ENCODE peak calls at places on chromosomes 4 and X, in six cellular contexts. H, O, L, V, P and Y are unnamed samples.

GRCh38 chr4:53622739-53623151 is 31.5 kb upstream of the LNX1 start:
- DNase-seq in H (peak; percentile 94), O (peak; percentile 62), L (no peak), V (no peak), P (no peak), Y (no peak)

GRCh38 chr4:138992676-138993075 is 22.9 kb upstream of the NOCT start:
- DNase-seq in H (no peak), O (no peak), L (no peak), V (no peak), P (no peak), Y (no peak)

GRCh38 chr4:139783761-139784484 is 118.3 kb downstream of the MGST2 start:
- DNase-seq in H (no peak), O (no peak), L (no peak), V (no peak), P (no peak), Y (no peak)

GRCh38 chrX:135328421-135329005 is 19.2 kb downstream of the ETDC start:
- DNase-seq in H (peak; percentile 50), O (no peak), L (no peak), V (no peak), P (no peak), Y (no peak)

GRCh38 chrX:107272431-107272921 is 66.1 kb downstream of the DNAAF6 start:
- DNase-seq in H (no peak), O (no peak), L (no peak), V (peak; percentile 1), P (no peak), Y (no peak)

GRCh38 chrX:50725310-50725709 is 88.7 kb downstream of the SHROOM4 start:
- DNase-seq in H (no peak), O (no peak), L (no peak), V (no peak), P (no peak), Y (no peak)

GRCh38 chr4:108762559-108763225 is at the start of gene ETNPPL:
- DNase-seq in H (peak; percentile 6), O (no peak), L (no peak), V (no peak), P (no peak), Y (peak; percentile 25)

GRCh38 chrX:10648608-10649007 is 28.2 kb upstream of the MID1 start:
- DNase-seq in H (peak; percentile 32), O (peak; percentile 18), L (no peak), V (no peak), P (no peak), Y (no peak)

GRCh38 chr4:154807042-154807630 is 26.1 kb downstream of the RBM46 start:
- DNase-seq in H (peak; percentile 74), O (peak; percentile 48), L (no peak), V (no peak), P (no peak), Y (no peak)

GRCh38 chr4:156390599-156391296 is 437.1 kb upstream of the CTSO start:
- DNase-seq in H (peak; percentile 35), O (no peak), L (no peak), V (no peak), P (no peak), Y (no peak)

GRCh38 chr4:117621673-117622072 is 412.6 kb upstream of the NDST3 start:
- DNase-seq in H (no peak), O (no peak), L (no peak), V (no peak), P (no peak), Y (no peak)

GRCh38 chrX:69306063-69306404 is 140.8 kb upstream of the PJA1 start:
- DNase-seq in H (no peak), O (no peak), L (no peak), V (no peak), P (no peak), Y (no peak)

GRCh38 chr4:3305610-3306371 is 13.0 kb downstream of the RGS12 start:
- DNase-seq in H (peak; percentile 17), O (no peak), L (no peak), V (no peak), P (no peak), Y (no peak)

GRCh38 chr4:154314248-154314647 is 177.4 kb downstream of the DCHS2 start:
- DNase-seq in H (peak; percentile 51), O (peak; percentile 15), L (no peak), V (no peak), P (no peak), Y (no peak)

GRCh38 chr4:97987019-97987648 is 156.1 kb downstream of the STPG2 start:
- DNase-seq in H (peak; percentile 57), O (peak; percentile 8), L (peak; percentile 13), V (no peak), P (no peak), Y (no peak)

GRCh38 chr4:52712172-52712990 is 38.8 kb downstream of the ERVMER34-1 start:
- DNase-seq in H (peak; percentile 95), O (peak; percentile 95), L (peak; percentile 96), V (peak; percentile 92), P (no peak), Y (peak; percentile 96)

GRCh38 chr4:52825311-52826090 is 36.6 kb upstream of the RASL11B start:
- DNase-seq in H (no peak), O (peak; percentile 35), L (no peak), V (no peak), P (no peak), Y (no peak)

GRCh38 chr4:8595237-8596087 is 2.9 kb downstream of the CPZ start:
- DNase-seq in H (peak; percentile 5), O (no peak), L (no peak), V (no peak), P (no peak), Y (no peak)

GRCh38 chr4:19224820-19225219 is 1026.9 kb upstream of the SLIT2 start:
- DNase-seq in H (peak; percentile 66), O (peak; percentile 34), L (peak; percentile 13), V (no peak), P (no peak), Y (peak; percentile 3)

GRCh38 chr4:108008721-108009120 is 19.0 kb downstream of the HADH start:
- DNase-seq in H (peak; percentile 82), O (peak; percentile 77), L (no peak), V (no peak), P (no peak), Y (no peak)

GRCh38 chr4:54281060-54281781 is 52.1 kb downstream of the PDGFRA start:
- DNase-seq in H (peak; percentile 93), O (peak; percentile 94), L (no peak), V (no peak), P (no peak), Y (no peak)

GRCh38 chrX:74104356-74105065 is 199.5 kb upstream of the ZCCHC13 start:
- DNase-seq in H (no peak), O (peak; percentile 10), L (no peak), V (no peak), P (no peak), Y (no peak)

GRCh38 chrX:129773649-129774458 is 5.9 kb upstream of the SASH3 start:
- DNase-seq in H (no peak), O (no peak), L (no peak), V (no peak), P (no peak), Y (no peak)

GRCh38 chr4:8647626-8648025 is 55.1 kb downstream of the CPZ start:
- DNase-seq in H (no peak), O (no peak), L (no peak), V (no peak), P (no peak), Y (no peak)

GRCh38 chr4:161919442-161920220 is 244.2 kb downstream of the FSTL5 start:
- DNase-seq in H (no peak), O (no peak), L (no peak), V (no peak), P (no peak), Y (no peak)

GRCh38 chr4:99633772-99634171 is 23.9 kb downstream of the C4orf54 start:
- DNase-seq in H (no peak), O (no peak), L (no peak), V (no peak), P (no peak), Y (no peak)

GRCh38 chr4:95556460-95556859 is 7.7 kb upstream of the UNC5C start:
- DNase-seq in H (peak; percentile 53), O (no peak), L (no peak), V (no peak), P (no peak), Y (no peak)

DNA sequence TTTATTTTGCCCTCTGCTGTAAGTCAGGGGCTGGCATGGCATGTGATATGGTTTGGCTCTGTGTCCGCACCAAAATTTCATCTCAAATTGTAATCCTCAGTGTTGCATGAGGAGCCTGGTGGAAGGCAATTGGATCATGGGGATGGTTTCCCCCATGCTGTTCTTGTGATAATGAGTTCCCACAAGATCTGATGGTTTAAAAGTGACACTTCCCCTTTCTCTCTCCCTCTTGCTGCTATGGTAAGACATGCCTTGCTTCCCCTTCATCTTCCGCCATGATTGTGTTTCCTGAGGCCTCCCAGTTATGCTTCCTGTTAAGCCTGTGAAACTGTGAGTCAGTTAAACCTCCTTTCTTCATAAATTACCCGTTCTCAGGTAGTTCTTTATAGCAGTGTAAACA is 72.0 kb upstream of the MSX1 start:
- DNase-seq in H (no peak), O (no peak), L (no peak), V (no peak), P (no peak), Y (no peak)
- TF ChIP-seq CTCF in H (no peak), O (no peak), L (no peak), V (no peak), P (no peak), Y (no peak)

DNA sequence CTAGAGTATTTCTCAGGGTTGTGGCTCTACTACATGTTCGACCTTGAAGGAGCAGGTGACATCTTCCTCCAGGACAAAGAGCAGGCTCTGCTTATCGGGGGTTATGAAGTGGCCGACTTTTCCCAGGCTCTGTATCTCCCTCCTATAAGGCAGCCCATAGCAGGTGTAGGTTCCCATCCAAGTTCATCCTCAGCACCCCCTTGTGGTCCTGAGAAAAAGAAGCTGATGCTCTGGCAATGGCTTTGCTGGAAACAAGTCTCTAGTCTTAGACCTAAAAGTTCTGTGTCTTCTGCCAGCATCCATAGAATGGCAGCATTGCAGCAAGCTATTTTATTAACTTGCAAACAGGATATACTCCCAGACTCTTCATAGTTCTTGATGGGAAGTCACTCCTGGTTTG is 836.6 kb upstream of the PRKX start:
- DNase-seq in H (no peak), O (no peak), L (no peak), V (no peak), P (no peak), Y (no peak)
- TF ChIP-seq CTCF in H (no peak), O (no peak), L (no peak), V (no peak), P (no peak), Y (no peak)

GRCh38 chr4:100848865-100849264 is 331.0 kb upstream of the EMCN start:
- DNase-seq in H (no peak), O (no peak), L (no peak), V (no peak), P (no peak), Y (peak; percentile 6)
- TF ChIP-seq CTCF in H (no peak), O (peak; percentile 14), L (peak; percentile 36), V (no peak), P (no peak), Y (no peak)

DNA sequence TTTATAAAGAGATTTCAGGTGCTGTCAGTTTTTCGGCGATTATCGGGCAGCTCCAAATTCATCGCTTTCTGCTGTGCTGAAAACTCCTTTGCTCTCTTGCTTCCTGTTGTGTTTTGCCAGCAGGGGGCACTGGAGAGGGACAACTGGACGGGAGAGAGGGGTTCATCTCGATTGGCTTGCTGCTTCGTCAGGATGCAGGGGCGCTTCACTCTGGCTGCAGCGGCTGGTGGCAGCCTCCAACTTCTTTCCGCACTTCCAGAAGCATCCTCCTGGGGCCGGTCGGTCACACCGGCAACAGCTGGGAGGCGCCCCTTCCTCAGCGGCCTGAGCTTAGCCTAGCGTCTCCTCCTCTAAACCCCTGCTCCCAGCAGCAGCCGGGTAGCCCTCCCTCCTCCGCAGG is 29.5 kb downstream of the MSL3 start:
- DNase-seq in H (peak; percentile 67), O (peak; percentile 53), L (peak; percentile 21), V (peak; percentile 51), P (no peak), Y (no peak)
- TF ChIP-seq CTCF in H (peak; percentile 71), O (peak; percentile 79), L (peak; percentile 48), V (no peak), P (peak; percentile 48), Y (no peak)

GRCh38 chr4:151866266-151866918 is 105.6 kb upstream of the GATB start:
- DNase-seq in H (no peak), O (no peak), L (no peak), V (no peak), P (no peak), Y (no peak)
- TF ChIP-seq CTCF in H (no peak), O (no peak), L (no peak), V (no peak), P (no peak), Y (no peak)